ENCODE peak calls at places on chromosomes 2 and 18, in five cellular contexts. P, U, B, I and Q are unnamed samples.
A peak's percentile ranks its signal among the peaks of the same experiment; 100 is the strongest.

GRCh38 chr18:46754188-46754587 is 2.7 kb downstream of the ST8SIA5 start:
- DNase-seq in I (no peak), P (no peak), U (no peak), B (no peak), Q (no peak)

GRCh38 chr2:54365661-54366060 is 90.5 kb upstream of the SPTBN1 start:
- DNase-seq in I (no peak), P (no peak), U (no peak), B (no peak), Q (no peak)

GRCh38 chr2:239587836-239588235 is 187.0 kb upstream of the HDAC4 start:
- DNase-seq in I (no peak), P (no peak), B (no peak), U (no peak), Q (no peak)

GRCh38 chr18:47075098-47075883 is 39.9 kb upstream of the ELOA2 start:
- DNase-seq in I (no peak), B (no peak), P (peak; percentile 31), U (peak; percentile 58), Q (peak; percentile 41)

GRCh38 chr2:231223001-231223375 is 24.6 kb downstream of the ARMC9 start:
- DNase-seq in P (no peak), I (no peak), B (no peak), U (no peak), Q (no peak)

GRCh38 chr18:26017929-26018328 is 72.5 kb downstream of the SS18 start:
- DNase-seq in U (peak; percentile 7), I (no peak), B (no peak), P (no peak), Q (peak; percentile 11)

GRCh38 chr2:238945433-238946150 is 97.7 kb downstream of the TWIST2 start:
- DNase-seq in U (no peak), B (no peak), P (peak; percentile 53), I (peak; percentile 27), Q (peak; percentile 34)

GRCh38 chr18:23226930-23227728 is 91.8 kb downstream of the CABLES1 start:
- DNase-seq in B (no peak), P (peak; percentile 42), U (peak; percentile 75), I (no peak), Q (peak; percentile 79)

GRCh38 chr2:175432021-175432420 is 250.5 kb upstream of the ATP5MC3 start:
- DNase-seq in B (no peak), U (no peak), I (no peak), P (no peak), Q (no peak)

GRCh38 chr18:62899534-62899933 is 184.2 kb downstream of the PHLPP1 start:
- DNase-seq in I (no peak), U (no peak), B (no peak), P (no peak), Q (no peak)

GRCh38 chr18:61988100-61988499 is 95.3 kb upstream of the RNF152 start:
- DNase-seq in U (no peak), B (no peak), P (no peak), I (no peak), Q (no peak)

GRCh38 chr2:191552036-191552435 is 125.9 kb upstream of the NABP1 start:
- DNase-seq in B (no peak), I (no peak), U (no peak), P (no peak), Q (no peak)

GRCh38 chr2:129297430-129297829 is 682.0 kb upstream of the RAB6C start:
- DNase-seq in B (no peak), P (no peak), U (no peak), I (no peak), Q (no peak)

GRCh38 chr2:218436992-218437391 is 18.1 kb downstream of the VIL1 start:
- DNase-seq in U (no peak), P (no peak), B (no peak), I (no peak), Q (no peak)

GRCh38 chr2:240782221-240782885 is 37.7 kb downstream of the KIF1A start:
- DNase-seq in P (no peak), I (no peak), B (no peak), U (no peak), Q (no peak)